ENCODE peak calls at places on chromosome 18, in seven cellular contexts. W is left lung, U is pancreas, B is upper lobe of right lung, D is tibial nerve, Z is epithelial cell of proximal tubule, E is Peyer's patch. T is an unnamed sample.

GRCh38 chr18:10398571-10398970 is 55.9 kb upstream of the APCDD1 start:
- DNase-seq in U (no peak), B (no peak), W (no peak), D (no peak), Z (no peak), E (no peak), T (no peak)

GRCh38 chr18:67583621-67584020 is 67.1 kb upstream of the DSEL start:
- DNase-seq in E (no peak), B (no peak), Z (no peak), U (no peak), W (no peak), D (no peak), T (no peak)

GRCh38 chr18:73691118-73691517 is 456.5 kb downstream of the FBXO15 start:
- DNase-seq in U (no peak), W (no peak), E (no peak), Z (no peak), B (no peak), D (no peak), T (no peak)

GRCh38 chr18:711693-712400 is 583 bp downstream of the ENOSF1 start:
- DNase-seq in Z (peak; percentile 70), U (peak; percentile 60), D (peak; percentile 61), B (peak; percentile 86), W (peak; percentile 86), E (peak; percentile 91), T (peak; percentile 67)

GRCh38 chr18:22026889-22027288 is 142.5 kb upstream of the GATA6 start:
- DNase-seq in W (no peak), B (no peak), D (no peak), Z (no peak), U (peak; percentile 36), E (no peak), T (no peak)

GRCh38 chr18:79771446-79772107 is 26.2 kb upstream of the KCNG2 start:
- DNase-seq in U (no peak), Z (no peak), D (no peak), E (peak; percentile 30), B (peak; percentile 62), W (peak; percentile 18), T (no peak)

GRCh38 chr18:41745166-41746049 is 209.6 kb upstream of the PIK3C3 start:
- DNase-seq in D (no peak), E (no peak), Z (no peak), W (peak; percentile 33), B (no peak), U (peak; percentile 17), T (peak; percentile 36)

GRCh38 chr18:44582432-44582831 is 98.3 kb upstream of the SETBP1 start:
- DNase-seq in Z (no peak), D (no peak), U (no peak), E (no peak), B (no peak), W (no peak), T (no peak)

GRCh38 chr18:62744076-62744705 is 28.9 kb downstream of the PHLPP1 start:
- DNase-seq in E (no peak), U (no peak), B (no peak), Z (no peak), W (no peak), D (no peak), T (no peak)

GRCh38 chr18:8844721-8845148 is 139.4 kb downstream of the MTCL1 start:
- DNase-seq in D (no peak), B (no peak), U (no peak), Z (peak; percentile 18), E (no peak), W (no peak), T (no peak)

GRCh38 chr18:74459877-74460276 is 2.8 kb upstream of the DIPK1C start:
- DNase-seq in E (no peak), D (no peak), U (no peak), Z (no peak), B (no peak), W (no peak), T (no peak)

GRCh38 chr18:3015203-3015590 is 2.3 kb upstream of the LPIN2 start:
- DNase-seq in D (no peak), E (no peak), Z (no peak), W (peak; percentile 64), U (no peak), B (no peak), T (no peak)

GRCh38 chr18:27839141-27839540 is 337.8 kb downstream of the CDH2 start:
- DNase-seq in D (no peak), Z (peak; percentile 73), W (no peak), E (no peak), B (no peak), U (no peak), T (no peak)

GRCh38 chr18:77023115-77023782 is 109.3 kb downstream of the MBP start:
- DNase-seq in U (no peak), D (no peak), Z (no peak), B (no peak), W (no peak), E (no peak), T (no peak)

GRCh38 chr18:8704361-8705279 is 736 bp upstream of the MTCL1 start:
- DNase-seq in E (peak; percentile 95), B (peak; percentile 95), Z (no peak), W (peak; percentile 89), D (peak; percentile 80), U (peak; percentile 95), T (peak; percentile 87)

GRCh38 chr18:24763765-24764548 is 303.5 kb downstream of the HRH4 start:
- DNase-seq in B (no peak), D (no peak), U (no peak), Z (no peak), E (no peak), W (no peak), T (no peak)

GRCh38 chr18:70931942-70932814 is 643.3 kb downstream of the SOCS6 start:
- DNase-seq in W (no peak), E (no peak), U (no peak), Z (peak; percentile 2), D (no peak), B (no peak), T (no peak)

GRCh38 chr18:78638889-78639596 is 340.6 kb upstream of the SALL3 start:
- DNase-seq in W (no peak), Z (no peak), U (no peak), E (no peak), D (no peak), B (no peak), T (no peak)

GRCh38 chr18:23661735-23662308 is 889 bp downstream of the ANKRD29 start:
- DNase-seq in Z (no peak), E (no peak), B (no peak), W (no peak), D (no peak), U (no peak), T (no peak)

GRCh38 chr18:56565596-56566355 is 72.6 kb downstream of the TXNL1 start:
- DNase-seq in W (no peak), D (no peak), U (no peak), E (no peak), B (no peak), Z (no peak), T (no peak)

GRCh38 chr18:56650944-56651770 is at the start of gene WDR7:
- DNase-seq in E (peak; percentile 98), U (peak; percentile 95), B (peak; percentile 98), D (peak; percentile 93), Z (peak; percentile 88), W (peak; percentile 97), T (peak; percentile 99)

DNA sequence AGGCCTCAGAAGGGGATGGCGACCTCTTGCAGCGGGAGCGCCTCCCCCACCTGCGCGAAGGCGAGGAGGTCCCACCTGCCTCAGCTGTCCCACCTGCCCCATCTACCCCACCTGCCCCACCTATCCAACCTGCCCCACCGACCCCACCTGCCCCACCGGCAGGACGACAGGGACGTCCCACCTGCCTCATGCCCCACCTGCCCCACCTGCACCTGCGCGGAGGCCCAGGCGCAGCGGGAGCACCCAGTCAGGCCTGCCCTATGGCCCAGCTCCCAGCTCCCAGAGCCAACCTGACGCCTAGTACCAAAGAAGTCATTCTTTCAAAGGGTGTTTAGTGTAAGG is 489.1 kb upstream of the SMIM21 start:
- DNase-seq in D (no peak), W (no peak), B (no peak), E (no peak), U (no peak), Z (no peak), T (no peak)
- H3K4me3 ChIP-seq in D (no peak overlapping the region), W (peak overlapping the region; percentile 28), B (peak overlapping the region; percentile 43), E (no peak overlapping the region), U (peak overlapping the region; percentile 39), Z (peak overlapping the region; percentile 47), T (peak overlapping the region; percentile 27)

DNA sequence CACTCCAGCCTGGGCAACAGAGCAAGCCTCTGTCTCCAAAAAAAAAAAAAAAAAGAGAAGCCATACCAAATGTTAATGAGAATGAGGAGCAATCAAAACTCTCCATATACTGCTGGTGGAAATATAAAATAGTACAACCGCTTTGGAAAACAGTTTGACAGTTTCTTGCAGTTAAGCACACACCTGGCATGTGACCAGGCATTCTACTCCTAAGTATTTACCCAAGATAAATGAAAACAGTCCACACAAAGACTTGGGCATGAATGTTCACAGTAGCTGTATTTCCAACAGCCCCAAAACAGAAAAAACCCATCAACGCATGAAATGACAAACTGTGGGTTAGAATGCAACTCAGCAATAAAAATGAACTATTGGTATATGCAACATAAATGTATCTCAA is 76.0 kb upstream of the ST8SIA5 start:
- DNase-seq in B (no peak), U (peak; percentile 14), W (no peak), E (no peak), Z (no peak), D (no peak), T (no peak)
- H3K4me3 ChIP-seq in B (no peak overlapping the region), U (no peak overlapping the region), W (no peak overlapping the region), E (no peak overlapping the region), Z (no peak overlapping the region), D (no peak overlapping the region), T (no peak overlapping the region)

GRCh38 chr18:7205346-7205745 is 25.5 kb upstream of the LRRC30 start:
- DNase-seq in B (no peak), E (no peak), D (no peak), U (no peak), Z (no peak), W (no peak), T (no peak)

GRCh38 chr18:7202119-7202680 is 28.7 kb upstream of the LRRC30 start:
- DNase-seq in Z (no peak), W (peak; percentile 43), B (no peak), U (no peak), D (no peak), E (no peak), T (peak; percentile 75)

GRCh38 chr18:7207366-7207765 is 23.5 kb upstream of the LRRC30 start:
- DNase-seq in W (no peak), U (no peak), Z (no peak), D (no peak), B (no peak), E (no peak), T (no peak)

GRCh38 chr18:7201096-7201495 is 29.8 kb upstream of the LRRC30 start:
- DNase-seq in E (no peak), W (no peak), Z (no peak), D (no peak), U (no peak), B (no peak), T (no peak)

GRCh38 chr18:7206231-7206630 is 24.7 kb upstream of the LRRC30 start:
- DNase-seq in E (no peak), B (no peak), W (no peak), Z (no peak), D (no peak), U (no peak), T (no peak)
- H3K4me3 ChIP-seq in E (no peak overlapping the region), B (no peak overlapping the region), W (no peak overlapping the region), Z (no peak overlapping the region), D (no peak overlapping the region), U (no peak overlapping the region), T (no peak overlapping the region)

DNA sequence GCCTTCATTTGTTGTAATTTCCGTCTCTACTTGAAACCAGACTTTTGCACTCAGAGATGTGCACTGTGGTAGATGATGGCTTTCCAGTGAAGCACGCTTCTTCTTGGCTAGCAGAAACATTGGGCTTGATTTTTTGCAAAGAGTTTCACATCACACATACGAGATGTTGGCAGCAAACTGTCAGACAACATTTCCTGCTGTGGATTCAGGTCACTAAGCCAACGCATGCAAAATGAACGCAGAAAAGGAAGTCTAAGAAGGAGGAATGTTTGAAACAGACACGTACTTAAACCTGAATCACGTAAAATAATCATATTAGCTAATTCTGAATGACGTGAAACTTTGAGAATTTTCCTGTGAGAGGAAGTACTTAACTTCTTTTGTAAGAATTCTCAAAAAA is 88.2 kb downstream of the EPB41L3 start:
- DNase-seq in W (no peak), D (no peak), U (no peak), Z (no peak), B (no peak), E (no peak), T (no peak)
- H3K4me3 ChIP-seq in W (no peak overlapping the region), D (no peak overlapping the region), U (no peak overlapping the region), Z (no peak overlapping the region), B (no peak overlapping the region), E (no peak overlapping the region), T (no peak overlapping the region)

T was measured in thyroid gland.